ENCODE peak calls at places on chromosomes 12 and 14, in six cellular contexts. N, F, A, S, K and U are unnamed samples.

GRCh38 chr12:132451172-132451835 is 38.6 kb upstream of the FBRSL1 start:
- DNase-seq in N (no peak), F (no peak), A (peak; percentile 42), S (no peak), K (no peak), U (no peak)

GRCh38 chr12:109549613-109550309 is 23.5 kb downstream of the MMAB start:
- DNase-seq in N (no peak), F (no peak), A (peak; percentile 25), S (no peak), K (no peak), U (no peak)

GRCh38 chr14:105450864-105451720 is 23.5 kb upstream of the CRIP2 start:
- DNase-seq in N (no peak), F (no peak), A (peak; percentile 56), S (no peak), K (no peak), U (no peak)

GRCh38 chr12:38844237-38844636 is 61.2 kb downstream of the CPNE8 start:
- DNase-seq in N (peak; percentile 14), F (no peak), A (no peak), S (no peak), K (no peak), U (no peak)

GRCh38 chr12:27500546-27500945 is 23.5 kb upstream of the PPFIBP1 start:
- DNase-seq in N (no peak), F (no peak), A (no peak), S (no peak), K (no peak), U (no peak)

GRCh38 chr14:104429291-104429861 is 150.2 kb upstream of the C14orf180 start:
- DNase-seq in N (no peak), F (no peak), A (peak; percentile 57), S (no peak), K (no peak), U (no peak)

GRCh38 chr12:124676725-124677462 is 109.5 kb upstream of the NCOR2 start:
- DNase-seq in N (no peak), F (no peak), A (no peak), S (no peak), K (no peak), U (no peak)

GRCh38 chr12:22691319-22691718 is 66.3 kb downstream of the ETNK1 start:
- DNase-seq in N (peak; percentile 40), F (no peak), A (no peak), S (peak; percentile 14), K (no peak), U (no peak)

GRCh38 chr12:93243689-93244513 is 133.8 kb upstream of the NUDT4 start:
- DNase-seq in N (peak; percentile 98), F (peak; percentile 26), A (no peak), S (peak; percentile 95), K (peak; percentile 39), U (peak; percentile 95)

GRCh38 chr12:20212036-20212435 is 156.3 kb upstream of the PDE3A start:
- DNase-seq in N (peak; percentile 12), F (peak; percentile 75), A (no peak), S (peak; percentile 52), K (peak; percentile 73), U (peak; percentile 35)

GRCh38 chr14:95601650-95602049 is 66.8 kb downstream of the GLRX5 start:
- DNase-seq in N (no peak), F (no peak), A (no peak), S (no peak), K (no peak), U (no peak)

GRCh38 chr14:95603415-95603814 is 68.6 kb downstream of the GLRX5 start:
- DNase-seq in N (no peak), F (no peak), A (no peak), S (no peak), K (no peak), U (no peak)

DNA sequence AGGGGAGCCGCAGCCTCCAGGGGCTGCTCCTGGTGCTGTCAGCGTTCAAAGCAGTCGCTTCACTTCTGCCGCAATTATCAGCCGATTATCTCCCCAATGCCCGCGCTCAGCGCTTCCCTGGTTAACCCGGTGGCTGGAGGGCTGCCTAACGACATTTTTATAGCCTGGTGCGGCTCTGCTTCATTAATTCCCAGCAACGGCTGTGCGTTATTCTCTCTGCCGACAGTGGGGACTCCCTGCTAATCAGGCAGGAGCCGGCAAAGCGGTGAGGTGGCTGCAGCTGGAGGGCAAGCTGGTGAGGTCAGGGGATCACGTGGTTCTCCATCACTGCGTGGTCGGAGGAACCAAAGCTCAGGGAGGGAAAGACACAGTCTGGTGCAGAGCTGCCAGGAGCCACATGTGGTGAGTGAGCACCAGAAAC is 62.9 kb downstream of the GLRX5 start:
- DNase-seq in N (peak; percentile 1), F (no peak), A (no peak), S (peak; percentile 5), K (peak; percentile 29), U (peak; percentile 19)
- H3K4me3 ChIP-seq in N (no peak overlapping the region), F (no peak overlapping the region), A (no peak overlapping the region), S (no peak overlapping the region), K (no peak overlapping the region), U (peak overlapping the region; percentile 3)

GRCh38 chr14:89330236-89331002 is 86.6 kb downstream of the FOXN3 start:
- DNase-seq in N (peak; percentile 82), F (peak; percentile 93), A (no peak), S (peak; percentile 80), K (peak; percentile 95), U (peak; percentile 95)
- H3K4me3 ChIP-seq in N (no peak overlapping the region), F (no peak overlapping the region), A (no peak overlapping the region), S (peak overlapping the region; percentile 69), K (peak overlapping the region; percentile 40), U (no peak overlapping the region)

DNA sequence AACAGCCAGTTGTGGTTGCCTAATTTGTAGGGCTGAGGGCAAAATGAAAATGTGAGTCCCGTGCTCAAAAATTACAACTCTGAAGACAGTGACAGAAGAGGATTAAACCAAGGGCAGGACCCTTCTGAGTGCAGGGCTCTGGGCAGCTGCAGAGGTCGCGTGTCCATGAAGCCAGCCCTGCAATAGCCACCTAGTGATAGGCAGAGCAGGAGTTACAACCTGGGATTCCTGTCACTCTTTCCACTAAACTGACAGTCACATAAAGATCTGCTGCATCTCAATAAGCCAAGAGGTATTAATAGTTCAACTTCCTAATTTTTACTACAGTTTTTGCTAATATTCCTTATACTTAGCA is 94.1 kb downstream of the SLC2A13 start:
- DNase-seq in N (no peak), F (no peak), A (no peak), S (no peak), K (no peak), U (no peak)
- H3K4me3 ChIP-seq in N (no peak overlapping the region), F (no peak overlapping the region), A (peak overlapping the region; percentile 41), S (peak overlapping the region; percentile 46), K (peak overlapping the region; percentile 18), U (no peak overlapping the region)

GRCh38 chr12:113931517-113931916 is 34.6 kb downstream of the RBM19 start:
- DNase-seq in N (no peak), F (no peak), A (no peak), S (no peak), K (no peak), U (no peak)
- H3K4me3 ChIP-seq in N (no peak overlapping the region), F (no peak overlapping the region), A (no peak overlapping the region), S (no peak overlapping the region), K (no peak overlapping the region), U (no peak overlapping the region)

DNA sequence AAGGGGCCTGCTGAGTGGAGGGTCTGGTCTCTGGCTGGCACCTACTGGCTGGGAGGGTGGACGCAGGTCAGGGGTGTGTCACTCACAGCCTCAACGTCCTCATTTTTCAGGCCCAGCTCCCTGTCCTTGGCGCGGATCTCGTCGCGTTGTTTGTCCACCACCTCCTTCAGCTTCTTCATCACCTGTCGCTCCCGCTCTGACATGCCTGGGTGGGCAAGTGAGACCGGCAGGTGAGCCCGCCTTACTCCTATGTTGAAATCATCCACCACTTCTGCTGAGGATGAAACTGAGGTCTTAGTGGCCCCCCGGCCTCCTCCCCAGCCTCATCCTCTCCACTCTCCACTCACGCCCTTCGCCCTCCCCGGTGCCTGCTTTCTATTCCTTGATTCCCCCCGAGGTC is 34.2 kb downstream of the RILPL1 start:
- DNase-seq in N (no peak), F (no peak), A (no peak), S (no peak), K (no peak), U (no peak)
- H3K4me3 ChIP-seq in N (no peak overlapping the region), F (no peak overlapping the region), A (no peak overlapping the region), S (no peak overlapping the region), K (no peak overlapping the region), U (no peak overlapping the region)

GRCh38 chr14:50061664-50062437 is 54.5 kb downstream of the VCPKMT start:
- DNase-seq in N (peak; percentile 79), F (peak; percentile 40), A (peak; percentile 76), S (peak; percentile 48), K (peak; percentile 61), U (peak; percentile 43)
- H3K4me3 ChIP-seq in N (no peak overlapping the region), F (no peak overlapping the region), A (no peak overlapping the region), S (no peak overlapping the region), K (no peak overlapping the region), U (no peak overlapping the region)